ENCODE peak calls at places on chromosome 5, in eight cellular contexts. P is suprapubic skin, D is psoas muscle, F is uterus, L is heart left ventricle, I is spleen, E is left ventricle myocardium inferior, S is kidney. G is an unnamed sample. For H3K9me3, the result is how much of the 10 kb centered on the place peaks cover.

GRCh38 chr5:58933891-58934628 is 351.2 kb downstream of the RAB3C start:
- DNase-seq in E (no peak), D (no peak), F (no peak), I (no peak), L (no peak), S (no peak), P (no peak), G (no peak)

GRCh38 chr5:37043693-37044092 is 167.1 kb downstream of the NIPBL start:
- DNase-seq in I (no peak), D (no peak), F (no peak), E (no peak), L (no peak), S (no peak), P (no peak), G (no peak)

GRCh38 chr5:117881426-117882230 is 1106.7 kb downstream of the DTWD2 start:
- DNase-seq in D (no peak), E (no peak), I (no peak), F (no peak), L (no peak), S (no peak), P (no peak), G (no peak)

GRCh38 chr5:17343675-17344074 is 126.2 kb downstream of the BASP1 start:
- DNase-seq in E (no peak), I (no peak), S (no peak), D (no peak), P (no peak), F (no peak), L (no peak), G (no peak)

GRCh38 chr5:80487829-80488708 is at the start of gene FAM151B:
- DNase-seq in F (peak), L (peak), D (peak), S (peak), E (peak), I (peak), P (peak), G (peak)

GRCh38 chr5:1231354-1231905 is 6.2 kb downstream of the SLC6A18 start:
- DNase-seq in I (no peak), F (no peak), E (no peak), L (no peak), D (no peak), S (no peak), P (no peak), G (no peak)

GRCh38 chr5:1874820-1875219 is 7.9 kb downstream of the IRX4 start:
- DNase-seq in S (no peak), E (no peak), D (no peak), L (no peak), I (no peak), F (no peak), P (no peak), G (no peak)

GRCh38 chr5:83368317-83368716 is 103.2 kb upstream of the VCAN start:
- DNase-seq in F (no peak), D (no peak), E (no peak), I (peak), S (no peak), L (no peak), P (no peak), G (no peak)

GRCh38 chr5:36243653-36244052 is 1.9 kb upstream of the NADK2 start:
- DNase-seq in L (no peak), S (no peak), I (no peak), F (no peak), E (no peak), D (no peak), P (no peak), G (no peak)

GRCh38 chr5:89037090-89037489 is 154.1 kb upstream of the MEF2C start:
- DNase-seq in D (no peak), E (no peak), F (no peak), I (no peak), P (no peak), S (no peak), L (no peak), G (no peak)

GRCh38 chr5:92769986-92770385 is 811.0 kb downstream of the NR2F1-AS1 start:
- DNase-seq in S (no peak), I (no peak), P (no peak), D (no peak), F (no peak), E (no peak), L (no peak), G (no peak)

GRCh38 chr5:167295686-167296015 is 995.8 kb upstream of the WWC1 start:
- DNase-seq in D (no peak), P (no peak), I (no peak), S (no peak), F (no peak), E (no peak), L (no peak), G (no peak)

GRCh38 chr5:112390327-112390726 is 28.8 kb downstream of the EPB41L4A start:
- DNase-seq in I (no peak), L (no peak), D (no peak), S (peak), F (no peak), E (no peak), P (no peak), G (peak)

GRCh38 chr5:50751064-50751657 is 84.7 kb downstream of the PARP8 start:
- DNase-seq in L (peak), I (no peak), D (no peak), F (no peak), P (no peak), E (no peak), S (no peak), G (peak)

GRCh38 chr5:142874537-142874936 is 104.4 kb downstream of the ARHGAP26 start:
- DNase-seq in I (peak), S (peak), L (peak), F (peak), D (peak), E (peak), P (peak), G (peak)

GRCh38 chr5:115556276-115556675 is 11.7 kb upstream of the FEM1C start:
- DNase-seq in F (no peak), E (no peak), S (no peak), P (no peak), D (no peak), L (no peak), I (no peak), G (no peak)

GRCh38 chr5:141935538-141935937 is 11.9 kb downstream of the DELE1 start:
- DNase-seq in F (no peak), P (no peak), S (no peak), L (no peak), D (no peak), I (no peak), E (no peak), G (no peak)

GRCh38 chr5:79464278-79464677 is 49.7 kb downstream of the HOMER1 start:
- DNase-seq in S (no peak), L (no peak), I (no peak), E (no peak), P (no peak), D (no peak), F (no peak), G (no peak)

GRCh38 chr5:126544087-126544740 is 50.8 kb downstream of the ALDH7A1 start:
- DNase-seq in F (no peak), S (no peak), E (no peak), D (no peak), P (no peak), L (no peak), I (no peak), G (peak)

GRCh38 chr5:3026099-3026498 is 274.6 kb upstream of the IRX2 start:
- DNase-seq in P (peak), L (no peak), F (no peak), E (no peak), D (no peak), S (no peak), I (no peak), G (no peak)

GRCh38 chr5:17882760-17883488 is 248.7 kb downstream of the TAF11L14 start:
- DNase-seq in F (no peak), D (no peak), E (no peak), L (no peak), I (no peak), P (no peak), S (no peak), G (no peak)

GRCh38 chr5:37208883-37209808 is 40.0 kb downstream of the CPLANE1 start:
- DNase-seq in E (peak), F (peak), D (peak), S (peak), P (no peak), I (no peak), L (peak), G (no peak)

GRCh38 chr5:144487207-144487606 is 316.5 kb downstream of the KCTD16 start:
- DNase-seq in I (no peak), S (no peak), E (no peak), P (no peak), D (no peak), L (no peak), F (no peak), G (no peak)

GRCh38 chr5:16957305-16958165 is 21.4 kb upstream of the MYO10 start:
- DNase-seq in E (no peak), I (no peak), P (peak), S (peak), F (no peak), L (no peak), D (no peak), G (no peak)

GRCh38 chr5:118121258-118121657 is 867.1 kb downstream of the DTWD2 start:
- DNase-seq in S (no peak), L (no peak), D (no peak), I (no peak), F (no peak), E (no peak), P (no peak), G (no peak)

GRCh38 chr5:61842840-61843239 is 463.2 kb upstream of the KIF2A start:
- DNase-seq in L (no peak), E (no peak), F (no peak), I (no peak), S (no peak), D (no peak), P (no peak), G (no peak)

GRCh38 chr5:141319699-141320098 is 885 bp downstream of the TAF7 start:
- DNase-seq in I (no peak), D (no peak), L (no peak), E (no peak), F (no peak), P (no peak), S (no peak), G (no peak)

GRCh38 chr5:179410291-179411160 is 65.3 kb upstream of the ADAMTS2 start:
- DNase-seq in E (no peak), D (no peak), L (no peak), S (peak), I (no peak), F (no peak), P (peak), G (peak)

GRCh38 chr5:169133500-169133899 is 167.4 kb downstream of the SLIT3 start:
- DNase-seq in S (no peak), F (no peak), D (no peak), P (no peak), L (no peak), I (no peak), E (no peak), G (no peak)

GRCh38 chr5:68315679-68316271 is 100.2 kb downstream of the PIK3R1 start:
- DNase-seq in I (peak), D (no peak), S (peak), E (no peak), P (no peak), L (no peak), F (no peak), G (peak)

GRCh38 chr5:154221371-154221896 is 30.9 kb downstream of the GALNT10 start:
- DNase-seq in S (no peak), P (no peak), D (no peak), L (peak), E (no peak), I (no peak), F (no peak), G (no peak)

GRCh38 chr5:132821791-132822190 is 8.7 kb downstream of the SHROOM1 start:
- DNase-seq in F (no peak), L (no peak), I (no peak), P (peak), D (no peak), E (no peak), S (no peak), G (no peak)

GRCh38 chr5:65213921-65214525 is 267.7 kb downstream of the ADAMTS6 start:
- DNase-seq in I (no peak), L (peak), P (no peak), S (no peak), E (peak), F (no peak), D (no peak), G (peak)

GRCh38 chr5:130164966-130165365 is 260.7 kb downstream of the CHSY3 start:
- DNase-seq in F (no peak), D (no peak), I (no peak), E (no peak), S (no peak), P (no peak), L (no peak), G (no peak)

GRCh38 chr5:132775439-132776076 is 1.5 kb downstream of the SEPTIN8 start:
- DNase-seq in S (no peak), F (no peak), I (no peak), D (no peak), P (no peak), L (no peak), E (no peak), G (no peak)

GRCh38 chr5:124263172-124263571 is 483.3 kb downstream of the ZNF608 start:
- DNase-seq in S (no peak), L (no peak), I (no peak), F (no peak), P (no peak), E (no peak), D (no peak), G (no peak)

DNA sequence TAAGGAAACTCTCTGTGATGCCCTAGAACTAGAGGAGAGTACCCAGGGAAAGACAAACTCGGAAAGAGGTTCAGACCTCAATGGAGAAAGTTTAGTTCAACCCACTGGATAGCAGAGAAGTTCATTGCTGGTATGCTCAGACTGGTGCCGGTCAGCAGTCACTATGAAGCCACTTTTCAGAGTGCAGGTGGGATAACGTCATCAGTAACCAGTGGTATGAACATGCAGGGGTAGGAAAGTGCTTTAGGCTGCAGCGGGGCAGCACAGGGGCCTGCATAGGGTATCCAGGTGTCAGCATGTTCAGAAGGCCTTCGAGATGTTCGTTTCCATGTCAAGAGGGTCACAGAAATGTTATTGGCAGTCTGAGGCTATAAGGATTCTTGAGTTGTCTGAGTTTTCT is 20.8 kb upstream of the ANKRD55 start:
- DNase-seq in E (no peak), P (no peak), I (no peak), D (no peak), S (no peak), L (no peak), F (no peak), G (no peak)
- H3K9me3 ChIP-seq in E (under half), P (under half), I (under half), D (under half), S (under half), L (under half), F (under half), G (under half)

GRCh38 chr5:171600736-171601265 is 181.4 kb downstream of the FGF18 start:
- DNase-seq in F (no peak), I (no peak), P (peak), E (peak), D (peak), L (no peak), S (no peak), G (no peak)
- H3K4me3 ChIP-seq in F (no peak), I (no peak), P (no peak), E (no peak), D (no peak), L (no peak), S (no peak), G (no peak)

GRCh38 chr5:165497707-165498106 is 1992.3 kb downstream of the MAT2B start:
- DNase-seq in E (no peak), F (no peak), L (no peak), I (no peak), P (no peak), D (no peak), S (no peak), G (no peak)
- TF ChIP-seq CTCF in E (peak), F (no peak), L (no peak), I (no peak), P (no peak), D (no peak), S (no peak), G (no peak)

GRCh38 chr5:165735388-165735787 is 2230.0 kb downstream of the MAT2B start:
- DNase-seq in S (no peak), P (no peak), D (no peak), I (no peak), L (no peak), F (no peak), E (no peak), G (no peak)
- H3K9me3 ChIP-seq in S (under half), P (under half), D (under half), I (under half), L (under half), F (under half), E (half or more), G (under half)

GRCh38 chr5:177509361-177509951 is at the start of gene DOK3:
- DNase-seq in L (no peak), S (peak), P (no peak), I (peak), F (no peak), E (peak), D (no peak), G (peak)
- H3K4me3 ChIP-seq in L (peak), S (no peak), P (peak), I (peak), F (no peak), E (peak), D (peak), G (peak)

G was measured in colonic mucosa.